ENCODE peak calls at places on chromosomes 2 and 18, in nine cellular contexts. S, E, U, Q, Z, H, F, B and Y are unnamed samples.

GRCh38 chr2:225282858-225283693 is 116.4 kb upstream of the NYAP2 start:
- DNase-seq in S (peak), E (peak), U (no peak), Q (peak), Z (no peak), H (no peak), F (peak), B (peak), Y (peak)

GRCh38 chr18:75123113-75123512 is 85.8 kb downstream of the PTGR3 start:
- DNase-seq in S (no peak), E (no peak), U (no peak), Q (no peak), Z (no peak), H (peak), F (no peak), B (no peak), Y (no peak)

GRCh38 chr2:71932027-71932779 is 215.5 kb downstream of the CYP26B1 start:
- DNase-seq in S (no peak), E (peak), U (no peak), Q (no peak), Z (no peak), H (peak), F (no peak), B (no peak), Y (no peak)

GRCh38 chr2:28658369-28658768 is 93.3 kb upstream of the PPP1CB start:
- DNase-seq in S (no peak), E (no peak), U (no peak), Q (no peak), Z (no peak), H (no peak), F (peak), B (peak), Y (peak)

GRCh38 chr2:217530399-217531100 is 472.2 kb downstream of the TNS1 start:
- DNase-seq in S (no peak), E (no peak), U (peak), Q (no peak), Z (no peak), H (no peak), F (no peak), B (no peak), Y (no peak)

GRCh38 chr2:15050483-15050882 is 418.0 kb downstream of the LRATD1 start:
- DNase-seq in S (no peak), E (no peak), U (no peak), Q (peak), Z (peak), H (no peak), F (no peak), B (no peak), Y (peak)

GRCh38 chr2:132876745-132877391 is 206.9 kb upstream of the LYPD1 start:
- DNase-seq in S (no peak), E (no peak), U (no peak), Q (no peak), Z (no peak), H (no peak), F (no peak), B (no peak), Y (no peak)

GRCh38 chr2:69291004-69291650 is 95.9 kb downstream of the GFPT1 start:
- DNase-seq in S (no peak), E (no peak), U (no peak), Q (peak), Z (peak), H (no peak), F (peak), B (peak), Y (no peak)

GRCh38 chr2:27369471-27370025 is 590 bp downstream of the EIF2B4 start:
- DNase-seq in S (no peak), E (no peak), U (no peak), Q (peak), Z (no peak), H (no peak), F (peak), B (peak), Y (peak)

GRCh38 chr18:5787936-5788335 is 107.4 kb downstream of the TMEM200C start:
- DNase-seq in S (no peak), E (no peak), U (no peak), Q (no peak), Z (no peak), H (no peak), F (no peak), B (no peak), Y (no peak)

GRCh38 chr2:197311521-197312033 is 997 bp upstream of the ANKRD44 start:
- DNase-seq in S (no peak), E (no peak), U (no peak), Q (peak), Z (no peak), H (no peak), F (no peak), B (no peak), Y (no peak)

GRCh38 chr2:158214431-158214830 is 112.8 kb downstream of the UPP2 start:
- DNase-seq in S (peak), E (peak), U (no peak), Q (peak), Z (no peak), H (no peak), F (peak), B (peak), Y (no peak)

GRCh38 chr2:6787376-6787775 is 78.3 kb downstream of the CMPK2 start:
- DNase-seq in S (no peak), E (no peak), U (no peak), Q (peak), Z (no peak), H (no peak), F (no peak), B (no peak), Y (no peak)

GRCh38 chr2:41241325-41242000 is 789.6 kb upstream of the SLC8A1 start:
- DNase-seq in S (no peak), E (no peak), U (no peak), Q (no peak), Z (no peak), H (no peak), F (no peak), B (no peak), Y (no peak)

GRCh38 chr2:200319587-200320337 is 13.3 kb downstream of the SPATS2L start:
- DNase-seq in S (no peak), E (no peak), U (no peak), Q (peak), Z (no peak), H (no peak), F (peak), B (peak), Y (peak)

GRCh38 chr2:230714122-230714453 is 1.4 kb downstream of the CAB39 start:
- DNase-seq in S (peak), E (peak), U (no peak), Q (peak), Z (no peak), H (no peak), F (peak), B (peak), Y (peak)

GRCh38 chr2:191746306-191746705 is 68.4 kb downstream of the NABP1 start:
- DNase-seq in S (no peak), E (no peak), U (no peak), Q (no peak), Z (no peak), H (no peak), F (no peak), B (no peak), Y (no peak)

GRCh38 chr2:100588071-100588786 is 25.4 kb downstream of the PDCL3 start:
- DNase-seq in S (peak), E (peak), U (no peak), Q (peak), Z (no peak), H (no peak), F (peak), B (peak), Y (peak)

GRCh38 chr2:204116154-204116792 is 179.7 kb downstream of the ICOS start:
- DNase-seq in S (no peak), E (no peak), U (no peak), Q (no peak), Z (no peak), H (no peak), F (no peak), B (no peak), Y (no peak)

GRCh38 chr2:29749843-29750242 is 171.5 kb downstream of the ALK start:
- DNase-seq in S (no peak), E (no peak), U (no peak), Q (no peak), Z (no peak), H (no peak), F (no peak), B (no peak), Y (no peak)

GRCh38 chr2:68774569-68775271 is 40.1 kb downstream of the ARHGAP25 start:
- DNase-seq in S (peak), E (peak), U (peak), Q (no peak), Z (no peak), H (peak), F (peak), B (peak), Y (no peak)

GRCh38 chr2:237998530-237998929 is 31.7 kb downstream of the UBE2F start:
- DNase-seq in S (peak), E (peak), U (no peak), Q (no peak), Z (no peak), H (no peak), F (peak), B (peak), Y (peak)

GRCh38 chr18:57211412-57211750 is 64.5 kb downstream of the BOD1L2 start:
- DNase-seq in S (no peak), E (no peak), U (no peak), Q (no peak), Z (no peak), H (no peak), F (no peak), B (no peak), Y (no peak)

GRCh38 chr2:54599914-54600313 is 123.5 kb upstream of the EML6 start:
- DNase-seq in S (no peak), E (no peak), U (no peak), Q (peak), Z (no peak), H (peak), F (no peak), B (no peak), Y (peak)

GRCh38 chr2:38045811-38046210 is 30.1 kb downstream of the CYP1B1 start:
- DNase-seq in S (no peak), E (no peak), U (no peak), Q (no peak), Z (no peak), H (no peak), F (no peak), B (no peak), Y (no peak)

GRCh38 chr2:9641641-9642040 is 10.8 kb upstream of the YWHAQ start:
- DNase-seq in S (no peak), E (no peak), U (no peak), Q (no peak), Z (no peak), H (no peak), F (no peak), B (no peak), Y (no peak)

GRCh38 chr2:219570194-219570923 is 980 bp downstream of the OBSL1 start:
- DNase-seq in S (peak), E (no peak), U (peak), Q (peak), Z (no peak), H (no peak), F (peak), B (peak), Y (peak)

GRCh38 chr2:121333834-121334558 is 49.0 kb upstream of the TFCP2L1 start:
- DNase-seq in S (no peak), E (peak), U (no peak), Q (no peak), Z (no peak), H (peak), F (no peak), B (no peak), Y (no peak)

GRCh38 chr2:217947341-217948316 is 55.2 kb downstream of the TNS1 start:
- DNase-seq in S (no peak), E (no peak), U (no peak), Q (no peak), Z (no peak), H (peak), F (no peak), B (no peak), Y (no peak)

GRCh38 chr2:10901160-10901559 is 10.6 kb upstream of the KCNF1 start:
- DNase-seq in S (no peak), E (no peak), U (no peak), Q (peak), Z (no peak), H (peak), F (peak), B (peak), Y (peak)

GRCh38 chr2:10504994-10505820 is 57.1 kb upstream of the ODC1 start:
- DNase-seq in S (no peak), E (no peak), U (no peak), Q (no peak), Z (no peak), H (peak), F (no peak), B (no peak), Y (no peak)

GRCh38 chr2:211367711-211368110 is 811.3 kb downstream of the CPS1 start:
- DNase-seq in S (peak), E (no peak), U (no peak), Q (peak), Z (no peak), H (no peak), F (no peak), B (no peak), Y (peak)

GRCh38 chr18:12839057-12839525 is 44.9 kb downstream of the PTPN2 start:
- DNase-seq in S (peak), E (peak), U (no peak), Q (peak), Z (no peak), H (no peak), F (no peak), B (no peak), Y (peak)

GRCh38 chr2:131413148-131413747 is 49.3 kb upstream of the RAB6D start:
- DNase-seq in S (peak), E (peak), U (no peak), Q (peak), Z (no peak), H (no peak), F (peak), B (peak), Y (peak)

DNA sequence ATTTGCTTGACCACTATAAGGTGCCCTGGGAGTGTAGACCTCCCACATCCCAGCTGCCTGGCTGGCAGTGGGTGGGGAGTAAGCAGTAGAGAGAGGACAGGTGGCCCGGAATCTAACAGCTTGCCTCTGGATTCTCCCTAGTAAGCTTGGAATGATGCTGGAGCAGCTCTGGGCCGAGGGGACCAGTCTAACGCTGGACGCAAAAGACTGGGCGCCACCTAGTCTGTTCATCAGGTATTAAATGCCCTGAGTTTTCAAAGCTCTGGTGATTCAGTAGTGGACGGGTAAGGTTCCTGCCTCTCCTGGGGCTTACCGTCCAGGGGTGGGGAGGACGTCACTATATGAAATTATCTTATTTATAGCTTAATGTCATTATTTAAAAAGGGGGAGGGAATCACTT is 648 bp upstream of the LYPD6B start:
- DNase-seq in S (no peak), E (no peak), U (no peak), Q (peak), Z (no peak), H (no peak), F (no peak), B (no peak), Y (peak)
- TF ChIP-seq CTCF in S (no peak), E (no peak), U (no peak), Q (peak), Z (no peak), H (no peak), F (no peak), B (no peak), Y (peak)

DNA sequence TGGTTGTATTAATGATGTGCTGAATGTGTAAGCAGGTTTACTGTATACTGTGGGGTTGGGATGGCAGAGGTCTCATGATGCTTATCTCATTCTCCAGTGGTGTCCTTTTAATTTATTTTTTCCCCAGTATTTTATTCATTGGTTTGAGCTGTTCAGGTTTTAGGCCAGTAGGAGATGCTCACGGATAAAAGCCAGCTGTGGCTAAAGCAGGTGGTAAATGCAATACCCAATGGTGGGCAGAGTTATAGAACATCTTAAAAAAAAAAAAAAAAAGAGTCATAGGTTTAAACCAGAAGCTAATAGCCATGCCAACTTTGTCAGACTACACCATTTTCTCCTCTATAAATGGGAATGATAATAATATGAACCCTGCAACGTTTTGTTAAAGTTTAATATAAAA is 57.8 kb upstream of the NEUROD1 start:
- DNase-seq in S (no peak), E (no peak), U (no peak), Q (no peak), Z (no peak), H (no peak), F (peak), B (peak), Y (no peak)
- TF ChIP-seq CTCF in S (no peak), E (no peak), U (no peak), Q (peak), Z (peak), H (no peak), F (peak), B (peak), Y (peak)

GRCh38 chr2:181426687-181427086 is 30.5 kb upstream of the ITGA4 start:
- DNase-seq in S (no peak), E (no peak), U (no peak), Q (no peak), Z (no peak), H (no peak), F (no peak), B (no peak), Y (no peak)

GRCh38 chr2:181431674-181432073 is 25.5 kb upstream of the ITGA4 start:
- DNase-seq in S (no peak), E (no peak), U (no peak), Q (no peak), Z (no peak), H (no peak), F (no peak), B (no peak), Y (no peak)

DNA sequence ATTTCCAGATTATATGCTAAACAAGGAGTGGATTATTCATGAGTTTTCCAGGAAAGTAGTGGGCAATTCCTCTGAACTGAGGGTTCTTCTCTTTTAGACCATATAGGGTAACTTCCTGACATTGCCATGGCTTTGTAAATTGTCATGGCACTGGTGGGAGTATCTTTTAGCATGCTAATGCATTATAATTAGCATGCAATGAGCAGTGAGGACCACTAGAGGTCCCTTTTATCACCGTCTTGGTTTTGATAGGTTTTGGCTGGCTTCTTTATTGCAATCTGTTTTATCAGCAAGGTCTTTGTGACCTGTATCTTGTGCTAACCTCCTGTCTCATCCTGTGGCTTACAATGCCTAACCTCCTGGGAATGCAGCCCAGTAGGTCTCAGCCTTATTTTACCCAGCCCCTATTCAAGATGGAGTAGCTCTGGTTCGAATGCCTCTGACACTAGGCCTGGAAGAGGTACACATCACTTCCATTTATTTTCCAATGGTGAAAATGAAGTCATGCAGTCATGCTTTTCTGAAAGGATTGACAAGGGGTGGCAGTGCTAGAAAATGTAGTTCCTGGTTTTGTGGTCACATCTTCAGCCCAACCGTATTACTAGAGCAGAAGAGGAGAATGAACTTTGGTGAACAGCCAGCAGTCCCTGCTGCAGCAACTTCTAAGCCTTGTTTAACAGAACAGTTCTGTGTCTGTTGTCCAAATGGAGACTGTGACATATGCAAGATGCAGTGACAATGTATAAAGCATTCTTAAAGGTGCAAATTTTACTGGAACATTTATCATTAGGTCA is 26.6 kb upstream of the ITGA4 start:
- DNase-seq in S (no peak), E (no peak), U (no peak), Q (peak), Z (no peak), H (no peak), F (peak), B (peak), Y (peak)
- TF ChIP-seq CTCF in S (peak), E (no peak), U (no peak), Q (peak), Z (peak), H (no peak), F (peak), B (peak), Y (peak)

GRCh38 chr2:195533771-195534642 is 123.0 kb upstream of the SLC39A10 start:
- DNase-seq in S (no peak), E (no peak), U (no peak), Q (peak), Z (peak), H (peak), F (peak), B (peak), Y (peak)

GRCh38 chr2:195535911-195536522 is 121.0 kb upstream of the SLC39A10 start:
- DNase-seq in S (peak), E (peak), U (no peak), Q (no peak), Z (no peak), H (no peak), F (no peak), B (no peak), Y (no peak)

GRCh38 chr2:195532255-195532627 is 124.8 kb upstream of the SLC39A10 start:
- DNase-seq in S (no peak), E (no peak), U (no peak), Q (no peak), Z (no peak), H (no peak), F (peak), B (no peak), Y (no peak)

GRCh38 chr2:195532628-195533271 is 124.3 kb upstream of the SLC39A10 start:
- DNase-seq in S (no peak), E (no peak), U (no peak), Q (no peak), Z (no peak), H (no peak), F (peak), B (peak), Y (peak)

DNA sequence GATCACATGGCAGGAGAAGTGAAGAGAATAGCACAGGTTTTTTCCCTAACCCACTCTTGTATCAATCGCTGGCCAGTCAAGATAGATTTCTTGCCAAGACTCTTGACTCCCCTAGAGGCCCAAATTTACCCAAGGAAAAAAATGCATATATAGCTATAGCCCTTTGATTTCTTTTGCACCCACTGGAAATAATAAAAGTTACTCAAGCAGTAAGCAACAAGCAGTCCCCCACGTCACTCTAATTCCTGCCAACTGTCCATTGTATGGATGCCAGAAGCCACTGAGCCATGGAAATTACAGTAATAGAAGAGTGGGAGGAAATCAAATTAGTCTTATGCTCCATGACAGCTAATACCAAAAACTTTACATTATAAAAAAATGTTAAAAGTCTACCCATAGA is 125.3 kb upstream of the SLC39A10 start:
- DNase-seq in S (no peak), E (no peak), U (no peak), Q (no peak), Z (no peak), H (no peak), F (peak), B (peak), Y (no peak)
- TF ChIP-seq CTCF in S (no peak), E (no peak), U (no peak), Q (no peak), Z (no peak), H (no peak), F (no peak), B (no peak), Y (no peak)